ENCODE peak calls at places on chromosome 17, in four cellular contexts. T, V, I and R are unnamed samples.

GRCh38 chr17:9484789-9485188 is 90.8 kb downstream of the STX8 start:
- DNase-seq in T (no peak), I (no peak), V (no peak), R (no peak)

GRCh38 chr17:73307130-73307529 is 4.7 kb downstream of the CDC42EP4 start:
- DNase-seq in T (no peak), I (no peak), V (no peak), R (no peak)

GRCh38 chr17:8789743-8790142 is 9.4 kb downstream of the MFSD6L start:
- DNase-seq in V (no peak), T (no peak), I (no peak), R (no peak)

GRCh38 chr17:81863123-81863675 is 2.9 kb upstream of the P4HB start:
- DNase-seq in V (no peak), I (no peak), T (no peak), R (peak; percentile 87)

GRCh38 chr17:68861602-68862001 is 93.6 kb downstream of the ABCA8 start:
- DNase-seq in T (no peak), I (no peak), V (no peak), R (no peak)

GRCh38 chr17:6471531-6472465 is 27.5 kb downstream of the PIMREG start:
- DNase-seq in I (no peak), V (peak; percentile 26), T (no peak), R (no peak)

GRCh38 chr17:1647802-1648581 is 1.7 kb downstream of the RILP start:
- DNase-seq in V (peak; percentile 29), I (no peak), T (no peak), R (peak; percentile 1)

GRCh38 chr17:15441315-15441714 is 26.1 kb downstream of the CDRT4 start:
- DNase-seq in I (no peak), V (no peak), T (no peak), R (no peak)

GRCh38 chr17:7560172-7561027 is 1.3 kb upstream of the SENP3 start:
- DNase-seq in V (peak; percentile 51), I (no peak), T (peak; percentile 61), R (no peak)

GRCh38 chr17:83189673-83190385 is 110.4 kb downstream of the METRNL start:
- DNase-seq in V (no peak), T (no peak), I (no peak), R (no peak)

GRCh38 chr17:32445075-32445427 is 741 bp downstream of the PSMD11 start:
- DNase-seq in I (no peak), V (peak; percentile 24), T (no peak), R (peak; percentile 36)

GRCh38 chr17:43536236-43537088 is 9.7 kb downstream of the ETV4 start:
- DNase-seq in T (no peak), V (peak; percentile 32), I (no peak), R (no peak)

GRCh38 chr17:48575673-48576478 is 2.3 kb downstream of the HOXB4 start:
- DNase-seq in V (peak; percentile 31), I (no peak), T (no peak), R (no peak)

GRCh38 chr17:72092710-72093322 is 28.0 kb upstream of the SOX9 start:
- DNase-seq in V (no peak), I (no peak), T (no peak), R (no peak)

GRCh38 chr17:61695779-61696337 is 104.8 kb upstream of the NACA2 start:
- DNase-seq in V (no peak), I (no peak), T (no peak), R (no peak)

GRCh38 chr17:9331512-9332163 is 244.0 kb downstream of the STX8 start:
- DNase-seq in V (no peak), I (no peak), T (no peak), R (no peak)

GRCh38 chr17:47844230-47844629 is 3.2 kb upstream of the SCRN2 start:
- DNase-seq in V (peak; percentile 37), T (no peak), I (no peak), R (no peak)

GRCh38 chr17:17985555-17985954 is 12.9 kb downstream of the DRC3 start:
- DNase-seq in V (no peak), T (no peak), I (no peak), R (no peak)

DNA sequence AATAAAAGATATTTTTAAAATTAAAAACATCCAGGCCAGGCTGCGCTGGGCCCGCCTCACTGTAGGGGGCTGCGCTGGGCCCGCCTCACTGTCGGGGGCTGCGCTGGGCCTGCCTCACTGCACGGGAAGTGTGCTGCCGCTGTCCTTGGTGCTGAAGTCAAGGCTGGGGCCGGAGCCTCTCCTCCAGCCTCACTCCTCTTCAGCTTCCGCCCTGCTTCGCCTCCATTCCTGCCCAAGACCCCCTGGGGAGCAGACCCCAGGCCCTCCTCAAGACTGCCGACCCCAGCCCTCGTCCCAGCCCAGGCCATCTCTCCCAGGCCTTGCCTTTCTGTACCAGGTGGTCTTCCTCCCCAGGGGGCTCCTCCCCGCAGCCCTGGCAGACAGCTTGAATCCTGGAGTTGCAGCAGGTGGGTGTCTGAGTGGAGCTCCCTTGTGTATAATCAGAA is 26.2 kb downstream of the ENDOV start:
- DNase-seq in V (peak; percentile 94), T (peak; percentile 92), I (no peak), R (peak; percentile 24)
- TF ChIP-seq SPI1 in V (peak; percentile 48), T (no peak), I (no peak), R (no peak)

GRCh38 chr17:13475574-13476223 is 126.0 kb downstream of the HS3ST3A1 start:
- DNase-seq in T (no peak), I (no peak), V (no peak), R (peak; percentile 8)

GRCh38 chr17:13476722-13477121 is 125.0 kb downstream of the HS3ST3A1 start:
- DNase-seq in V (no peak), T (no peak), I (no peak), R (no peak)

GRCh38 chr17:13474073-13474800 is 127.5 kb downstream of the HS3ST3A1 start:
- DNase-seq in I (no peak), V (no peak), T (no peak), R (no peak)

GRCh38 chr17:13478326-13478830 is 123.4 kb downstream of the HS3ST3A1 start:
- DNase-seq in V (no peak), I (no peak), T (no peak), R (no peak)

DNA sequence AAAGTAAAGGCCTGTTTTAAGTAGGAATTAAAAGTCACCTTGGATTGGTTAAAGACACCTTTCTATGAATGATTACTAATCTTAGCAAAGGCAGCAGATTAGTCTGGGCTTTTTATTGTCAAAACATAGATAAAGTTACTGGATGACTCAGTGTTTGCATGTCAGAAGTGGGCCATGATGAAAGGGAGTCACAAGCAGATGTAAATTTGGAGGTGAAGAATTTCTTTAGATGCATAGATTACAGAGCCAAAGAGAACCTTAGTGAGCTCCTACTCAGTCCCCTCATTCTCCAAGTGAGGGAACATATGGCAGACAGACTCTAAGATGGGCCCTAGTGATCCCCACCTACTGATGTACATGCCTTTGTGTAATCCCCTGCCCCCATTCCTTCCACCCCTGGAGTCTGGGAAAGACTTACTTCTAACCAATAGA is 124.5 kb downstream of the HS3ST3A1 start:
- DNase-seq in T (no peak), I (no peak), V (no peak), R (no peak)
- TF ChIP-seq SPI1 in T (no peak), I (no peak), V (no peak), R (no peak)

GRCh38 chr17:36721560-36722120 is 120.3 kb downstream of the MRM1 start:
- DNase-seq in V (no peak), T (no peak), I (no peak), R (no peak)

GRCh38 chr17:36722121-36722902 is 120.9 kb downstream of the MRM1 start:
- DNase-seq in T (peak; percentile 90), V (peak; percentile 97), I (no peak), R (peak; percentile 24)

GRCh38 chr17:36717088-36717487 is 115.7 kb downstream of the MRM1 start:
- DNase-seq in V (no peak), T (no peak), I (no peak), R (no peak)

GRCh38 chr17:36723459-36723858 is 122.1 kb downstream of the MRM1 start:
- DNase-seq in I (no peak), V (no peak), T (no peak), R (no peak)

DNA sequence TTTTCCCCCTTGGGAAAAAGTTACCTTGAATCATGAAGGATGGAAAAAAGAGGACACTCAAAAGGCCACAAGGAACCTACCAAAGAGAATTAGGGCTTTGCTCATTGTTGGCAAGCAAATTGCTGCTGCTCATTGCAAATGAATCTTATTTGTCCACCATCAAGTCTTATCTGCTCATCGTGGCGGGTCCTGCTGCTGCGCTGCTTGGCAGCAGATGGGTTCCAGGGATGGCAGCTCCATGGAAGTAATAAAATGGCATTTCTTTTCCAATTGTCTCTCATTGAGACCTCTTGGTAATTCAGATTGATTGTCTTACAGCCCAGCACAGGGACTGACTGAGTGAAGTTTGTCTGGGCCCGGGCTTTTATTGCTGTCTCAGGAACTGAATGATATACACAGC is 118.7 kb downstream of the MRM1 start:
- DNase-seq in T (no peak), I (no peak), V (no peak), R (no peak)
- TF ChIP-seq SPI1 in T (no peak), I (no peak), V (no peak), R (no peak)

DNA sequence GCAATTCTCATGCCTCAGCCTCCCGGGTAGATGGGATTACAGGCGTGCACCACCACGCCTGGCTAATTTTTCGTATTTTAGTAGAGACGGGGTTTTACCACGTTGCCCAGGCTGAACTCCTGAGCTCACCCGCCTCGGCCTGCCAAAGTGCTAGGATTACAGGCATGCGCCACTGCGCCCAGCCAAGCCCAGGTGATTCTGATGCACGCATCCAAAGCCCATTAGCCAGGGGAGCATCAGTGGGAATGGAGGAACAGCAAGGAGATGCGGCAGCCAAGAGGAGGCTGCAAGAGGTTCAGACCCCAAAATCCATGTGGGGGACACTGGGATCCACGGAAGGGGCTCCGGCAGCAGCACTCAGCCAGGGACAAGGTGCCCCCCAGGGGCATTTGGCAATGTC is 12.1 kb downstream of the ATP2A3 start:
- DNase-seq in I (no peak), V (no peak), T (no peak), R (no peak)
- TF ChIP-seq SPI1 in I (no peak), V (no peak), T (no peak), R (no peak)

DNA sequence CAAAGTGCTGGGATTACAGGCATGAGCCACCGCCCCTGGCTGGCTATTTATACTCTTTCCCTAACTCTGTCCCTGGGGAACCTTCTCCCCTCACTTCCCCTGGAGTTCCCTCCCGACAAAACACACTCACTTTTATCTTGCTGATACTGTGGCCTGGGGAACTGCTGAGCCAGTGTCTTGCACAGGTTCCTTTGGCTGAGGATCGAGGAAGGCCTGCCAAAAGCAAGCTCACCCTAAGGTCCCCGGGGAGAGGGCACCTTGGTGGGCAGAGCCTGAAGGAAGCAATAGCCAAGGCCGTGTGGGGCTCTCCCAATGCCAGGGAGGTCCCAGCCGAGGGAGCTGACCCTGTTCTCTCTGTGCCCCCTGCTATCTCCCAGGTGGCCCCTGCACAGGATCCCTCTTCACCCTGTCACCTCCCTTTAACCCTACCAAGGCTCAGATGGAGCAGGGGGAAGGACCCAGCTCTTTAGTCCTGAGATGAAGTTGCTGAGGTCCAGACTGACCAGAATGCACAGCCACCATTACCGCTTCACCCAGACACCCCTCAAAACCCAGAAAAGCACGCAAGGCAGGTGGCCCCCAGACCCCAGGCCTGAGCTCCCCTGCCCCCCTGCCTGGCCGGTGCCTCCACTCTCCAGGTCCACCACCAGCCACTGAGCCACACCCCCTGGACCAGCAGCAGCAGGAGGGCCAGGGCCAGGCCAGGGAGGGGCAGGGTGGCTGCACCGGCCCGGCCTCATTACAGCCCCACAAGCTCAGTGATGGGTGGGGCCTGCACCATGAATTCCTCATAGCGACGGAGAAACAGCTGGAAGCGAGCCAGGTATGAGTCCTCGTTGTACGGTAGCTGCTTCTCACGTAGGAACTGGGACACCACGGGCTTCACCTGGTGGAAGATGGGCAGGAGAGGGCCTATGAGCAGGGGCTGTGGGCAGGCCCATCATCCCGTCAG is 5.1 kb upstream of the FDXR start:
- DNase-seq in V (peak; percentile 79), T (no peak), I (no peak), R (no peak)
- TF ChIP-seq SPI1 in V (peak; percentile 60), T (no peak), I (no peak), R (no peak)

GRCh38 chr17:39662551-39663339 is 2.4 kb upstream of the TCAP start:
- DNase-seq in T (no peak), I (no peak), V (no peak), R (no peak)
- TF ChIP-seq SPI1 in T (no peak), I (no peak), V (no peak), R (no peak)

GRCh38 chr17:36722903-36723263 is 121.5 kb downstream of the MRM1 start:
- DNase-seq in T (no peak), I (no peak), V (no peak), R (no peak)
- TF ChIP-seq SPI1 in T (no peak), I (no peak), V (no peak), R (no peak)